ENCODE peak calls at places on chromosomes 2 and 18, in six cellular contexts. P is tibial artery, R is foreskin fibroblast, K is HFF-Myc, S is AG04450, H is brain microvascular endothelial cell. W is an unnamed sample.

GRCh38 chr2:134029478-134029877 is 224.4 kb upstream of the MGAT5 start:
- DNase-seq in S (no peak), R (no peak), K (no peak), P (no peak), H (no peak), W (no peak)

GRCh38 chr2:235827585-235827992 is 333.7 kb downstream of the AGAP1 start:
- DNase-seq in R (peak; percentile 58), H (peak; percentile 62), K (no peak), S (peak; percentile 24), P (no peak), W (no peak)

GRCh38 chr18:9824474-9824832 is 61.3 kb upstream of the TXNDC2 start:
- DNase-seq in S (no peak), H (no peak), P (no peak), R (peak; percentile 68), K (no peak), W (peak; percentile 57)

GRCh38 chr2:101679037-101679726 is 18.3 kb upstream of the MAP4K4 start:
- DNase-seq in P (no peak), H (peak; percentile 88), K (no peak), S (peak; percentile 41), R (peak; percentile 71), W (peak; percentile 44)

GRCh38 chr18:34600874-34601273 is 109.2 kb upstream of the DTNA start:
- DNase-seq in P (no peak), S (no peak), H (no peak), K (no peak), R (no peak), W (no peak)

GRCh38 chr2:238262496-238263122 is 22.8 kb upstream of the HES6 start:
- DNase-seq in H (no peak), R (no peak), K (no peak), P (no peak), S (no peak), W (no peak)

GRCh38 chr2:7190587-7191320 is 273.5 kb downstream of the RNF144A start:
- DNase-seq in S (no peak), P (no peak), K (no peak), R (no peak), H (no peak), W (no peak)

GRCh38 chr2:236656721-236657120 is 87.1 kb downstream of the ACKR3 start:
- DNase-seq in S (no peak), H (no peak), R (no peak), P (no peak), K (no peak), W (no peak)

GRCh38 chr18:56315363-56315762 is 323.0 kb downstream of the TXNL1 start:
- DNase-seq in P (no peak), K (no peak), H (no peak), S (no peak), R (peak; percentile 45), W (peak; percentile 16)

GRCh38 chr2:54763636-54764291 is 40.3 kb downstream of the EML6 start:
- DNase-seq in R (no peak), S (no peak), P (no peak), H (no peak), K (no peak), W (no peak)

GRCh38 chr2:53938904-53939303 is 31.9 kb downstream of the PSME4 start:
- DNase-seq in K (no peak), R (no peak), H (no peak), S (no peak), P (no peak), W (no peak)

GRCh38 chr18:52875711-52876110 is 535.7 kb downstream of the DCC start:
- DNase-seq in P (no peak), S (no peak), R (no peak), K (no peak), H (no peak), W (no peak)

GRCh38 chr2:21220930-21221329 is 97.2 kb downstream of the TDRD15 start:
- DNase-seq in R (no peak), K (no peak), H (no peak), P (no peak), S (no peak), W (no peak)

DNA sequence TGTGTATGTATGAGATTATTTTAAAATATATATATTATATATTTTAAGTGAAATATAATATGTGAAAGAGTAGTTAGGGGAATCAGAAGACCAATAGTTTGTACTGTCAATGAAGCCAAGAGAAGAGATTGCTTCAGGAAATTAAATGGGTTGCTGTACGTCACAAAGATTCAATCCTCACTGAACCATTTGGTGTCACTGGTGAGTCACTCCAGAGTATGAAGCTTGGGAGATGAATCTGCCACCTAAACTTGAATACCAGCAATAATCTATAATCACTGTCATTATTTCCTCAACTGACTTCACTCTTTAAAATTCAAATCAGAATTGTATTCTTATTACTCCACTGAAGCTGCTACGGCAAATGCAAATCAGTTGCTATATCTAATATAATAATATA is 41.9 kb upstream of the SCN9A start:
- DNase-seq in R (peak; percentile 79), S (no peak), P (no peak), K (no peak), H (peak; percentile 59), W (no peak)
- TF ChIP-seq CTCF in R (no peak), S (no peak), P (no peak), K (no peak), H (peak; percentile 20), W (no peak)

GRCh38 chr2:96868555-96869280 is 1.2 kb downstream of the SEMA4C start:
- DNase-seq in S (peak; percentile 83), R (peak; percentile 97), H (peak; percentile 80), K (peak; percentile 64), P (peak; percentile 94), W (peak; percentile 51)
- H3K4me3 ChIP-seq in S (peak overlapping the region; percentile 85), R (peak overlapping the region; percentile 88), H (peak overlapping the region; percentile 85), K (peak overlapping the region; percentile 68), P (peak overlapping the region; percentile 98), W (peak overlapping the region; percentile 87)

GRCh38 chr2:178450574-178451429 is at the start of the genes PJVK and PRKRA:
- DNase-seq in S (peak; percentile 95), H (peak; percentile 93), P (peak; percentile 97), K (peak; percentile 85), R (peak; percentile 100), W (peak; percentile 78)
- TF ChIP-seq CTCF in S (no peak), H (no peak), P (no peak), K (no peak), R (no peak), W (no peak)

GRCh38 chr2:73063909-73064875 is 7.3 kb downstream of the SFXN5 start:
- DNase-seq in R (peak; percentile 84), K (peak; percentile 38), S (peak; percentile 43), H (peak; percentile 73), P (no peak), W (peak; percentile 31)
- H3K4me3 ChIP-seq in R (no peak overlapping the region), K (no peak overlapping the region), S (no peak overlapping the region), H (no peak overlapping the region), P (no peak overlapping the region), W (no peak overlapping the region)

GRCh38 chr2:181954538-181954883 is 31.1 kb upstream of the PPP1R1C start:
- DNase-seq in S (no peak), K (no peak), R (no peak), H (no peak), P (no peak), W (no peak)
- TF ChIP-seq CTCF in S (no peak), K (no peak), R (no peak), H (no peak), P (no peak), W (no peak)

GRCh38 chr18:5164903-5165302 is 32.2 kb downstream of the AKAIN1 start:
- DNase-seq in P (no peak), R (no peak), K (no peak), S (no peak), H (no peak), W (no peak)

GRCh38 chr18:5173646-5174045 is 23.4 kb downstream of the AKAIN1 start:
- DNase-seq in P (no peak), R (no peak), K (no peak), H (no peak), S (no peak), W (no peak)

GRCh38 chr18:5162111-5162510 is 34.9 kb downstream of the AKAIN1 start:
- DNase-seq in P (no peak), K (no peak), R (no peak), S (no peak), H (no peak), W (no peak)

GRCh38 chr18:5173216-5173615 is 23.8 kb downstream of the AKAIN1 start:
- DNase-seq in R (no peak), H (no peak), S (no peak), P (no peak), K (no peak), W (no peak)

GRCh38 chr18:5167827-5168226 is 29.2 kb downstream of the AKAIN1 start:
- DNase-seq in P (no peak), S (no peak), K (no peak), H (no peak), R (no peak), W (no peak)
- H3K4me3 ChIP-seq in P (no peak overlapping the region), S (no peak overlapping the region), K (no peak overlapping the region), H (no peak overlapping the region), R (no peak overlapping the region), W (no peak overlapping the region)

GRCh38 chr18:13207274-13207673 is 11.3 kb upstream of the LDLRAD4 start:
- DNase-seq in P (no peak), K (no peak), S (no peak), H (no peak), R (no peak), W (no peak)

GRCh38 chr18:13198701-13199100 is 19.9 kb upstream of the LDLRAD4 start:
- DNase-seq in P (no peak), R (no peak), S (no peak), K (no peak), H (no peak), W (no peak)

GRCh38 chr18:13199169-13199568 is 19.4 kb upstream of the LDLRAD4 start:
- DNase-seq in H (no peak), K (no peak), S (no peak), R (no peak), P (no peak), W (no peak)

GRCh38 chr18:13201315-13201714 is 17.2 kb upstream of the LDLRAD4 start:
- DNase-seq in S (no peak), K (no peak), R (no peak), P (no peak), H (no peak), W (no peak)

GRCh38 chr18:13202571-13202970 is 16.0 kb upstream of the LDLRAD4 start:
- DNase-seq in P (no peak), K (no peak), R (no peak), H (no peak), S (no peak), W (no peak)
- TF ChIP-seq CTCF in P (no peak), K (no peak), R (no peak), H (no peak), S (no peak), W (no peak)

W was measured in AG04449.